ENCODE peak calls at places on chromosome 16, in nine cellular contexts. E, Q, A, G, C, M, N, H and B are unnamed samples.

GRCh38 chr16:64648282-64648681 is 473.6 kb downstream of the CDH11 start:
- DNase-seq in E (no peak), Q (peak; percentile 56), A (no peak), G (no peak), C (no peak), M (no peak), N (no peak), H (no peak), B (no peak)

GRCh38 chr16:78775161-78775561 is 675.7 kb downstream of the WWOX start:
- DNase-seq in E (no peak), Q (no peak), A (no peak), G (no peak), C (no peak), M (no peak), N (no peak), H (no peak), B (no peak)

GRCh38 chr16:1169285-1170075 is 16.6 kb downstream of the CACNA1H start:
- DNase-seq in E (no peak), Q (peak; percentile 82), A (no peak), G (no peak), C (no peak), M (no peak), N (no peak), H (no peak), B (no peak)

GRCh38 chr16:11257131-11257938 is 1.3 kb upstream of the SOCS1 start:
- DNase-seq in E (peak; percentile 87), Q (peak; percentile 92), A (peak; percentile 76), G (peak; percentile 74), C (peak; percentile 84), M (peak; percentile 87), N (peak; percentile 53), H (peak; percentile 89), B (peak; percentile 67)

GRCh38 chr16:2751577-2752034 is 832 bp upstream of the SRRM2 start:
- DNase-seq in E (no peak), Q (no peak), A (peak; percentile 49), G (peak; percentile 92), C (no peak), M (peak; percentile 13), N (no peak), H (peak; percentile 49), B (no peak)

GRCh38 chr16:79272141-79272577 is 328.4 kb downstream of the MAF start:
- DNase-seq in E (no peak), Q (no peak), A (peak; percentile 53), G (no peak), C (no peak), M (no peak), N (peak; percentile 53), H (peak; percentile 30), B (no peak)

GRCh38 chr16:89442588-89442987 is 47.8 kb downstream of the ANKRD11 start:
- DNase-seq in E (no peak), Q (no peak), A (no peak), G (no peak), C (no peak), M (no peak), N (no peak), H (no peak), B (no peak)

GRCh38 chr16:57167951-57168350 is 17.9 kb downstream of the PSME3IP1 start:
- DNase-seq in E (no peak), Q (no peak), A (no peak), G (peak; percentile 84), C (peak; percentile 83), M (peak; percentile 90), N (no peak), H (no peak), B (no peak)

GRCh38 chr16:24580665-24581064 is 41.3 kb downstream of the RBBP6 start:
- DNase-seq in E (no peak), Q (no peak), A (no peak), G (no peak), C (peak; percentile 62), M (peak; percentile 63), N (no peak), H (no peak), B (no peak)

GRCh38 chr16:77212736-77213541 is 13.7 kb downstream of the SYCE1L start:
- DNase-seq in E (peak; percentile 76), Q (no peak), A (peak; percentile 70), G (peak; percentile 55), C (no peak), M (peak; percentile 46), N (peak; percentile 67), H (peak; percentile 77), B (peak; percentile 56)

GRCh38 chr16:47983999-47984580 is 171.7 kb downstream of the ABCC12 start:
- DNase-seq in E (no peak), Q (no peak), A (no peak), G (no peak), C (no peak), M (no peak), N (no peak), H (no peak), B (no peak)

GRCh38 chr16:79845734-79846135 is 245.2 kb upstream of the MAF start:
- DNase-seq in E (no peak), Q (no peak), A (no peak), G (no peak), C (no peak), M (no peak), N (no peak), H (no peak), B (no peak)

DNA sequence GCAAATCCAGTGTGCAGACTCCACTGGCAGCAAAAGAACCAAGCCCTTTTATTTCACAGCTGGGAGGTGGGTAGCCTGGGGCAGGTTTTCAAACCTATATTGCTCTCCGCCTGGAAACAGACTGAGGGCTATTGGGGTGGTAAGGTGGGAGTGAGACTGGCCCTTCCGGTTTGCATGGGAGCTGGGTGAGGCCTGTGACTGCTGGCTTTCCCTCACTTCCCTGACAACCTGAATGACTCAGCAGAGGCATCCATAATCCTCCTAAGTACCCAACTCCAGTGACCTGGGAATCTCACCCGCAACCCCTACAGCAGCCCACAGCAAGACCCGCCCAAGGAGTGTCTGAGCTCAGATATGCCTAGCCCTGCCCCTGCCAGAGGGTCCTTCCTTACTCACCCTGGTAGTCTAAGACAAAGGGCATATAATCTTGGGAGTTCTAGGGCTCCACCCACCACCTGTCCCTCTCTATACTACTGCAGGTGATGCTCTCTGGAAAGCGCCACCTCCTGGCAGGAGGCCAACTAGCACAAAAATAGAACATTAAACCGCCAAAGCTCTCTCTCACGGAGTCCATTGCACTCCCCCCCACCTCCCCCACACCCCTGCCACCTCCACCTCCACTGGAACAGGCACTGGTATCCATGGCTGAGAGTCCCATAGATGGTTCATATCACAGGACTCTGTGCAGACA is 602.0 kb upstream of the C16orf82 start:
- DNase-seq in E (no peak), Q (no peak), A (no peak), G (no peak), C (no peak), M (no peak), N (no peak), H (no peak), B (no peak)
- TF ChIP-seq CTCF in E (no peak), Q (no peak), A (no peak), G (peak; percentile 45), C (no peak), M (no peak), N (no peak), H (no peak), B (no peak)

DNA sequence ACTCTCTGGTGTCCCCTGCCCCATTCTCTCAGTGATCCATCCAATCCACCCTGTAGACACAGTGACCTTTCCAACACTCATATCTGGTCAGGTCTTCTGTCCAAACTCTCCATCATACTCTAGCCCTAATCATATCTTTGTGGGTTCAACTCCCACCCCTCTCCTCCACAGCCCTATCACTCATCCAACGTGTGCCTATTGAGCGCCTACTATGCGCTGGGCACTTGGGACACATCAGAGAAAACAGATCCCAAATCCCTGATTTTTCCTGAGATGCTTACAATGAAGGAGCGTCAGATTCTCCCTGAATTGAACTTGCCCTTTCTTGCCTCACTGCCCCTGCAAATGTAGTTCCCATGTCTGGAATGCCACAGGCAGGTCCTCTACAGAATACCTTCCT is 1.8 kb downstream of the DCTPP1 start:
- DNase-seq in E (no peak), Q (no peak), A (no peak), G (no peak), C (no peak), M (no peak), N (no peak), H (no peak), B (no peak)
- TF ChIP-seq CTCF in E (no peak), Q (no peak), A (no peak), G (no peak), C (no peak), M (no peak), N (no peak), H (no peak), B (no peak)

GRCh38 chr16:87778476-87778829 is 12.7 kb upstream of the KLHDC4 start:
- DNase-seq in E (no peak), Q (no peak), A (no peak), G (peak; percentile 64), C (no peak), M (no peak), N (no peak), H (no peak), B (no peak)
- TF ChIP-seq CTCF in E (no peak), Q (no peak), A (no peak), G (no peak), C (no peak), M (no peak), N (no peak), H (no peak), B (no peak)

GRCh38 chr16:27749547-27749875 is 199.6 kb downstream of the KATNIP start:
- DNase-seq in E (no peak), Q (no peak), A (no peak), G (no peak), C (no peak), M (no peak), N (no peak), H (no peak), B (no peak)

GRCh38 chr16:27751676-27752075 is 201.7 kb downstream of the KATNIP start:
- DNase-seq in E (no peak), Q (no peak), A (no peak), G (no peak), C (no peak), M (no peak), N (no peak), H (no peak), B (no peak)

GRCh38 chr16:27747946-27748345 is 198.0 kb downstream of the KATNIP start:
- DNase-seq in E (no peak), Q (no peak), A (no peak), G (no peak), C (no peak), M (no peak), N (no peak), H (no peak), B (no peak)

GRCh38 chr16:27749946-27750345 is 200.0 kb downstream of the KATNIP start:
- DNase-seq in E (no peak), Q (no peak), A (no peak), G (no peak), C (no peak), M (no peak), N (no peak), H (no peak), B (no peak)

DNA sequence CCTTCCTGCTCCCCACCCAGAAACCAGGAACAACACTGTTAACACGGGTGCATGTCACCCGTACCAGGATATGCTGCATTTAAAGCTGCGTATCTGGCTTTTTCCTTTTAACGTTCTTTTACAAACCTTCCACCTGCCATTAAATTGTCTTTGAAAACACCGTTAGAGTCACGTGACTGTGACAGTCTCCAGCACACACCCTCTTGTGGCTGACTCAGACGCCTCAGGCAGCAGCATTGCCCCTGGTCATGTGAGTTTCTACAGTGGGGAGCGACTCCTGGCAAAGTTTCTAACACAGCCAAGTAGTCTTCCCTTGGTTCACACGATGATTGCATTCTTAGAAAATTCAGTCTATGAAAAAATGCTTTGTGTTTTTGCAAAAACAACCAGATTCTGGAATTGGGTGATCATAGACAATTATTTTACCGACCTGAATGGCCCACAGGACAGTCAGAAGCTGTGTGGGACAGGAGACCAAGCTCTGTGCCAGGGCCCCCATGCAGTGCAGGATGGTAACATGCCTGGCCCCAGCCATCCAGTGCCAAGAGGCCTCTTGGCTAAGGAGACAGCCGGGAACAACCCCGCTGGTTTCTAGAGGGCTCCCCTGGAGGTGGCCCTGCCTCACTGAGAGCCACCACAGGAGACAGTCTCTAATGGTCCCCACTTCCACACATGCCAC is 199.1 kb downstream of the KATNIP start:
- DNase-seq in E (no peak), Q (no peak), A (peak; percentile 19), G (peak; percentile 38), C (peak; percentile 84), M (peak; percentile 65), N (peak; percentile 10), H (peak; percentile 82), B (peak; percentile 76)
- TF ChIP-seq CTCF in E (no peak), Q (no peak), A (peak; percentile 64), G (peak; percentile 53), C (peak; percentile 8), M (peak; percentile 19), N (peak; percentile 25), H (peak; percentile 17), B (no peak)